ENCODE peak calls at places on chromosomes 3 and 15, in six cellular contexts. C is heart left ventricle, V is NCI-H345, P is psoas muscle, U is fibroblast of mammary gland, Z is AG09319. K is an unnamed sample.

GRCh38 chr15:99090938-99091337 is 13.9 kb upstream of the SYNM start:
- DNase-seq in Z (no peak), C (no peak), V (no peak), P (peak; percentile 89), U (no peak), K (no peak)

GRCh38 chr3:45592830-45593707 is 1.5 kb upstream of the LIMD1 start:
- DNase-seq in P (peak; percentile 96), Z (peak; percentile 74), V (peak; percentile 84), C (peak; percentile 93), U (peak; percentile 92), K (peak; percentile 96)

GRCh38 chr3:12868039-12869024 is 27.0 kb upstream of the RPL32 start:
- DNase-seq in V (peak; percentile 65), Z (peak; percentile 43), C (peak; percentile 85), P (peak; percentile 92), U (peak; percentile 90), K (peak; percentile 90)

GRCh38 chr15:49863431-49864205 is 242.8 kb downstream of the DTWD1 start:
- DNase-seq in U (peak; percentile 96), C (no peak), P (no peak), V (no peak), Z (peak; percentile 81), K (no peak)

GRCh38 chr3:9214599-9214998 is 34.8 kb downstream of the SRGAP3 start:
- DNase-seq in V (no peak), U (peak; percentile 75), C (no peak), P (no peak), Z (peak; percentile 49), K (no peak)

GRCh38 chr15:33113666-33114483 is 80.6 kb downstream of the FMN1 start:
- DNase-seq in C (no peak), V (no peak), P (no peak), U (no peak), Z (no peak), K (no peak)

GRCh38 chr15:40763801-40764765 is at the start of gene GCHFR:
- DNase-seq in C (peak; percentile 70), V (no peak), Z (no peak), U (peak; percentile 33), P (peak; percentile 89), K (peak; percentile 86)

GRCh38 chr3:32238816-32239637 is 547 bp downstream of the CMTM8 start:
- DNase-seq in Z (no peak), U (peak; percentile 31), V (peak; percentile 44), P (peak; percentile 64), C (peak; percentile 43), K (peak; percentile 62)

GRCh38 chr3:160472344-160472743 is 22.8 kb upstream of the TRIM59 start:
- DNase-seq in V (no peak), Z (no peak), U (no peak), C (no peak), P (no peak), K (no peak)

GRCh38 chr15:85785887-85786777 is 8.6 kb downstream of the KLHL25 start:
- DNase-seq in V (peak; percentile 91), Z (no peak), U (peak; percentile 56), C (no peak), P (peak; percentile 82), K (peak; percentile 76)

GRCh38 chr15:48559270-48559669 is 86.2 kb downstream of the FBN1 start:
- DNase-seq in U (peak; percentile 83), P (peak; percentile 41), V (no peak), Z (peak; percentile 70), C (peak; percentile 30), K (no peak)

GRCh38 chr15:51341366-51342248 is at the start of gene GLDN:
- DNase-seq in C (peak; percentile 35), U (peak; percentile 34), V (peak; percentile 33), Z (no peak), P (peak; percentile 80), K (peak; percentile 80)

K was measured in left ventricle myocardium superior.